ENCODE peak calls at places on chromosome 6, in five cellular contexts. U is tibial nerve, L is ovary, V is IMR-90, D is NB4. H is an unnamed sample.

GRCh38 chr6:3664641-3665041 is 86.9 kb downstream of the PXDC1 start:
- DNase-seq in L (no peak), U (no peak), V (peak), D (no peak), H (no peak)

GRCh38 chr6:112311950-112312547 is 35.1 kb upstream of the RFPL4B start:
- DNase-seq in U (no peak), D (peak), V (peak), L (no peak), H (no peak)

GRCh38 chr6:81075974-81076373 is 676.5 kb downstream of the TENT5A start:
- DNase-seq in V (peak), D (peak), L (no peak), U (no peak), H (no peak)

GRCh38 chr6:134474980-134475379 is 157.1 kb upstream of the SGK1 start:
- DNase-seq in U (no peak), L (no peak), V (no peak), D (no peak), H (no peak)

GRCh38 chr6:52183131-52183530 is 3.0 kb upstream of the IL17A start:
- DNase-seq in D (no peak), V (no peak), L (no peak), U (no peak), H (no peak)

GRCh38 chr6:65191412-65191811 is 515.6 kb downstream of the EYS start:
- DNase-seq in L (no peak), U (no peak), V (no peak), D (no peak), H (no peak)

GRCh38 chr6:166173292-166173951 is 5.8 kb upstream of the TBXT start:
- DNase-seq in D (peak), U (no peak), L (no peak), V (no peak), H (no peak)

GRCh38 chr6:357791-358341 is 33.7 kb upstream of the IRF4 start:
- DNase-seq in U (no peak), L (no peak), D (no peak), V (no peak), H (no peak)

GRCh38 chr6:150485559-150486517 is 113.8 kb upstream of the PLEKHG1 start:
- DNase-seq in L (no peak), V (no peak), D (peak), U (no peak), H (no peak)

GRCh38 chr6:110140650-110141049 is 38.8 kb downstream of the WASF1 start:
- DNase-seq in V (peak), D (no peak), U (no peak), L (no peak), H (peak)

GRCh38 chr6:168828800-168829199 is 387.8 kb downstream of the SMOC2 start:
- DNase-seq in D (no peak), L (no peak), U (no peak), V (no peak), H (no peak)

GRCh38 chr6:164151161-164151728 is 736.7 kb downstream of the QKI start:
- DNase-seq in V (no peak), D (no peak), U (no peak), L (no peak), H (no peak)

GRCh38 chr6:14472964-14473363 is 355.4 kb downstream of the CD83 start:
- DNase-seq in U (no peak), L (no peak), D (peak), V (peak), H (peak)

GRCh38 chr6:6931047-6932025 is 176.4 kb upstream of the RREB1 start:
- DNase-seq in V (no peak), L (no peak), D (peak), U (no peak), H (no peak)

GRCh38 chr6:137309078-137309762 is 90.0 kb upstream of the IFNGR1 start:
- DNase-seq in V (peak), D (peak), L (peak), U (peak), H (no peak)

GRCh38 chr6:5143625-5144311 is 58.6 kb downstream of the PPP1R3G start:
- DNase-seq in L (peak), D (peak), V (peak), U (peak), H (peak)

GRCh38 chr6:73339340-73339739 is 14.7 kb downstream of the DPPA5 start:
- DNase-seq in L (no peak), V (no peak), U (no peak), D (no peak), H (no peak)

GRCh38 chr6:79420054-79420453 is 117.2 kb downstream of the LCA5 start:
- DNase-seq in D (no peak), V (no peak), L (no peak), U (no peak), H (no peak)

GRCh38 chr6:42276008-42276890 is 58.6 kb upstream of the MRPS10 start:
- DNase-seq in V (no peak), D (no peak), L (peak), U (no peak), H (no peak)

GRCh38 chr6:102774326-102774725 is 1380.8 kb downstream of the GRIK2 start:
- DNase-seq in D (no peak), U (no peak), L (no peak), V (no peak), H (no peak)

GRCh38 chr6:71043902-71044301 is 87.0 kb upstream of the B3GAT2 start:
- DNase-seq in U (no peak), D (peak), L (no peak), V (peak), H (no peak)

GRCh38 chr6:42727084-42727601 is 4.7 kb upstream of the PRPH2 start:
- DNase-seq in V (peak), D (no peak), U (no peak), L (peak), H (peak)

GRCh38 chr6:134619789-134620188 is 301.9 kb upstream of the SGK1 start:
- DNase-seq in U (no peak), D (peak), L (no peak), V (peak), H (no peak)

GRCh38 chr6:90578894-90579549 is 7.8 kb downstream of the MAP3K7 start:
- DNase-seq in U (no peak), L (no peak), V (no peak), D (no peak), H (no peak)

GRCh38 chr6:154447929-154448328 is 62.6 kb downstream of the CNKSR3 start:
- DNase-seq in D (no peak), U (no peak), V (peak), L (no peak), H (no peak)

GRCh38 chr6:63807056-63807455 is 171.5 kb downstream of the PHF3 start:
- DNase-seq in L (no peak), U (no peak), D (peak), V (no peak), H (no peak)

GRCh38 chr6:91482498-91482897 is 895.6 kb upstream of the MAP3K7 start:
- DNase-seq in U (no peak), L (no peak), V (no peak), D (peak), H (peak)

GRCh38 chr6:106417572-106418147 is 57.1 kb downstream of the CRYBG1 start:
- DNase-seq in D (no peak), V (no peak), L (no peak), U (no peak), H (no peak)

GRCh38 chr6:96391776-96392175 is 129.8 kb upstream of the UFL1 start:
- DNase-seq in V (no peak), U (no peak), D (no peak), L (no peak), H (no peak)

GRCh38 chr6:70124882-70125535 is 177.9 kb downstream of the COL9A1 start:
- DNase-seq in U (no peak), L (no peak), V (peak), D (peak), H (no peak)

GRCh38 chr6:115948751-115949150 is 111.9 kb downstream of the FRK start:
- DNase-seq in L (no peak), D (no peak), V (no peak), U (no peak), H (no peak)

GRCh38 chr6:135094403-135094821 is 39.8 kb upstream of the HBS1L start:
- DNase-seq in U (no peak), L (no peak), D (peak), V (peak), H (no peak)

GRCh38 chr6:36715469-36715868 is 17.8 kb downstream of the RAB44 start:
- DNase-seq in V (no peak), U (no peak), D (no peak), L (no peak), H (no peak)

GRCh38 chr6:166601956-166602355 is 15.5 kb upstream of the RAMACL start:
- DNase-seq in L (no peak), V (no peak), U (no peak), D (no peak), H (no peak)

GRCh38 chr6:80956898-80957297 is 795.6 kb downstream of the TENT5A start:
- DNase-seq in D (no peak), L (no peak), V (no peak), U (no peak), H (no peak)

GRCh38 chr6:4370066-4370465 is 234.7 kb upstream of the ECI2 start:
- DNase-seq in D (no peak), V (peak), U (no peak), L (no peak), H (no peak)

GRCh38 chr6:70604254-70604653 is 37.5 kb downstream of the SDHAF4 start:
- DNase-seq in D (no peak), L (no peak), U (no peak), V (no peak), H (no peak)

GRCh38 chr6:113875470-113875869 is 18.3 kb downstream of the MARCKS start:
- DNase-seq in L (no peak), D (no peak), V (peak), U (no peak), H (no peak)

GRCh38 chr6:26493258-26493657 is 6.8 kb upstream of the BTN1A1 start:
- DNase-seq in V (peak), U (no peak), D (peak), L (no peak), H (peak)

GRCh38 chr6:78538002-78538401 is 329.3 kb upstream of the IRAK1BP1 start:
- DNase-seq in L (no peak), D (no peak), V (peak), U (no peak), H (no peak)

GRCh38 chr6:35654883-35655282 is 33.8 kb downstream of the FKBP5 start:
- DNase-seq in L (no peak), V (no peak), U (no peak), D (no peak), H (no peak)
- TF ChIP-seq POLR2A in L (no peak), V (no peak), U (no peak), D (no peak), H (no peak)

GRCh38 chr6:92545861-92546260 is 873.5 kb downstream of the EPHA7 start:
- DNase-seq in D (no peak), L (no peak), U (no peak), V (no peak), H (no peak)
- TF ChIP-seq POLR2A in D (no peak), L (no peak), U (no peak), V (no peak), H (no peak)

GRCh38 chr6:85593438-85594196 is at the start of gene SNX14:
- DNase-seq in V (peak), L (peak), D (peak), U (peak), H (peak)
- TF ChIP-seq POLR2A in V (peak), L (peak), D (peak), U (peak), H (peak)

GRCh38 chr6:151805286-151805840 is 2.1 kb upstream of the ESR1 start:
- DNase-seq in D (no peak), V (no peak), U (no peak), L (peak), H (no peak)
- TF ChIP-seq POLR2A in D (no peak), V (no peak), U (no peak), L (peak), H (no peak)

H was measured in erythroblast.